ENCODE peak calls at places on chromosomes 7 and 10, in six cellular contexts. Z is neural progenitor cell, R is T-helper 2 cell, T is NCI-H1092, X is GM03348, U is iris pigment epithelial cell. D is an unnamed sample.
A peak's percentile ranks its signal among the peaks of the same experiment; 100 is the strongest.

GRCh38 chr7:80935971-80936370 is 17.1 kb upstream of the SEMA3C start:
- DNase-seq in Z (no peak), R (no peak), T (no peak), X (no peak), U (no peak), D (no peak)

GRCh38 chr10:82319558-82319957 is 444.6 kb downstream of the NRG3 start:
- DNase-seq in Z (peak; percentile 59), R (no peak), T (no peak), X (no peak), U (no peak), D (no peak)

GRCh38 chr7:37208528-37208927 is 240.1 kb downstream of the ELMO1 start:
- DNase-seq in Z (peak; percentile 70), R (peak; percentile 2), T (no peak), X (peak; percentile 57), U (peak; percentile 93), D (peak; percentile 49)

GRCh38 chr7:68381731-68382130 is 1216.5 kb upstream of the AUTS2 start:
- DNase-seq in Z (no peak), R (no peak), T (no peak), X (no peak), U (no peak), D (no peak)

GRCh38 chr7:20561466-20561865 is 54.0 kb upstream of the ABCB5 start:
- DNase-seq in Z (no peak), R (no peak), T (no peak), X (no peak), U (peak; percentile 9), D (no peak)

GRCh38 chr7:52944916-52945315 is 90.5 kb upstream of the POM121L12 start:
- DNase-seq in Z (no peak), R (no peak), T (no peak), X (no peak), U (peak; percentile 16), D (no peak)

GRCh38 chr10:86200269-86200668 is 166.3 kb downstream of the GRID1 start:
- DNase-seq in Z (no peak), R (no peak), T (no peak), X (no peak), U (no peak), D (no peak)

GRCh38 chr7:73879977-73880681 is 19.2 kb downstream of the TMEM270 start:
- DNase-seq in Z (no peak), R (no peak), T (no peak), X (peak; percentile 87), U (no peak), D (no peak)

GRCh38 chr10:107616463-107617131 is 452.1 kb upstream of the SORCS1 start:
- DNase-seq in Z (no peak), R (no peak), T (no peak), X (peak; percentile 39), U (peak; percentile 73), D (no peak)

GRCh38 chr10:119022846-119023552 is 6.5 kb upstream of the NANOS1 start:
- DNase-seq in Z (no peak), R (no peak), T (no peak), X (peak; percentile 87), U (peak; percentile 45), D (no peak)

GRCh38 chr7:55193245-55193644 is 171.9 kb upstream of the LANCL2 start:
- DNase-seq in Z (no peak), R (no peak), T (no peak), X (no peak), U (peak; percentile 33), D (no peak)

GRCh38 chr7:38382627-38383026 is 109.2 kb upstream of the TARP start:
- DNase-seq in Z (no peak), R (no peak), T (no peak), X (peak; percentile 74), U (peak; percentile 52), D (no peak)

GRCh38 chr10:116722736-116723427 is 19.5 kb downstream of the HSPA12A start:
- DNase-seq in Z (no peak), R (no peak), T (no peak), X (no peak), U (no peak), D (no peak)

GRCh38 chr10:51325649-51326048 is 251.4 kb downstream of the PRKG1 start:
- DNase-seq in Z (no peak), R (no peak), T (no peak), X (no peak), U (no peak), D (no peak)

GRCh38 chr7:55004579-55004978 is 14.2 kb upstream of the EGFR start:
- DNase-seq in Z (no peak), R (no peak), T (no peak), X (no peak), U (no peak), D (no peak)

GRCh38 chr7:105256621-105257283 is 132.0 kb downstream of the SRPK2 start:
- DNase-seq in Z (no peak), R (no peak), T (no peak), X (no peak), U (peak; percentile 16), D (peak; percentile 46)

GRCh38 chr7:84073476-84073875 is 121.1 kb downstream of the SEMA3A start:
- DNase-seq in Z (no peak), R (no peak), T (no peak), X (peak; percentile 11), U (peak; percentile 71), D (no peak)

GRCh38 chr10:121930729-121931085 is 2.9 kb upstream of the ATE1 start:
- DNase-seq in Z (no peak), R (no peak), T (no peak), X (no peak), U (no peak), D (no peak)

GRCh38 chr7:69598081-69598486 is at the start of gene AUTS2:
- DNase-seq in Z (peak; percentile 97), R (peak; percentile 44), T (peak; percentile 96), X (peak; percentile 97), U (peak; percentile 69), D (peak; percentile 80)

GRCh38 chr10:8033812-8034665 is 20.4 kb upstream of the GATA3 start:
- DNase-seq in Z (peak; percentile 52), R (peak; percentile 3), T (no peak), X (no peak), U (no peak), D (no peak)

GRCh38 chr7:37491919-37492694 is 43.4 kb upstream of the ELMO1 start:
- DNase-seq in Z (peak; percentile 87), R (no peak), T (no peak), X (no peak), U (no peak), D (no peak)

GRCh38 chr7:92206672-92207071 is 27.7 kb upstream of the LRRD1 start:
- DNase-seq in Z (no peak), R (no peak), T (no peak), X (no peak), U (no peak), D (no peak)